ENCODE peak calls at places on chromosomes 4 and X, in four cellular contexts. I is uterus, K is tibial artery, B is K562. O is an unnamed sample.

GRCh38 chr4:184705692-184706091 is 28.2 kb downstream of the CENPU start:
- DNase-seq in I (no peak), K (no peak), B (no peak), O (no peak)

GRCh38 chrX:97238632-97239031 is 354.9 kb downstream of the RPA4 start:
- DNase-seq in K (no peak), I (no peak), B (no peak), O (no peak)

GRCh38 chr4:7674706-7675105 is 240.0 kb upstream of the PSAPL1 start:
- DNase-seq in K (no peak), B (no peak), I (no peak), O (no peak)

GRCh38 chr4:75990129-75990528 is 616 bp downstream of the SDAD1 start:
- DNase-seq in B (peak; percentile 21), I (no peak), K (no peak), O (no peak)

GRCh38 chrX:261167-261857 is 19.9 kb upstream of the PLCXD1 start:
- DNase-seq in B (no peak), I (no peak), K (no peak), O (no peak)

GRCh38 chrX:153598541-153599191 is at the start of gene CCNQ:
- DNase-seq in B (peak; percentile 46), K (no peak), I (no peak), O (no peak)

GRCh38 chrX:11105080-11105479 is 6.1 kb upstream of the HCCS start:
- DNase-seq in B (peak; percentile 9), K (no peak), I (no peak), O (no peak)

GRCh38 chr4:53196872-53197759 is 168.7 kb downstream of the SCFD2 start:
- DNase-seq in K (no peak), B (peak; percentile 54), I (no peak), O (no peak)

GRCh38 chrX:97743014-97743413 is 859.3 kb downstream of the RPA4 start:
- DNase-seq in I (no peak), K (no peak), B (no peak), O (no peak)

GRCh38 chr4:174358823-174359222 is 75.1 kb downstream of the CEP44 start:
- DNase-seq in I (no peak), K (no peak), B (no peak), O (no peak)

GRCh38 chr4:24169956-24170355 is 280.1 kb upstream of the PPARGC1A start:
- DNase-seq in B (no peak), I (no peak), K (no peak), O (no peak)

GRCh38 chrX:49030283-49030682 is 12.9 kb downstream of the TFE3 start:
- DNase-seq in I (no peak), K (no peak), B (no peak), O (no peak)
- H3K36me3 ChIP-seq in I (no peaks in the 10 kb centered on the region), K (peaks cover 50% of the 10 kb centered on the region), B (peaks cover 40% of the 10 kb centered on the region), O (peaks cover 12% of the 10 kb centered on the region)

DNA sequence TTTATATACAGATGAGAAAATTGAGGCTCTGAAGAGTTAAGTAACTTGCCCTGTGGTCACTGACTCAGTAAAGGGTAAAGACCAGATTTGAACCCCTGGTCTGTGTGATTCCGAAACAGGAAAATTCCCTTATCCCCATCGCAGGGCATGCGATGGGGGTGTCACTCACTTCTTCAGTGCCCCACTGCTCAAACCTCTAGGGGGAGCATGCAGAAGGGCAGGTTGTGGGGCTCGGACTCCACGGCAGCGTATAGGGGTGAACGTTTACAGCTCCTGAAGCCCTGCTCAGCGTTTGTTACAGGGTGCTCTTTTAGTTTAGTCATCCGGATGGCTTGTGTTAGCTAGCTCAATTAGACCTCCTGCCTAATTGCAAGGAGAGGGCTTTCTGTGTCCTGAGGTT is 3.7 kb upstream of the EXOC1 start:
- DNase-seq in I (no peak), K (no peak), B (no peak), O (no peak)
- TF ChIP-seq CTCF in I (no peak), K (no peak), B (peak; percentile 51), O (no peak)

DNA sequence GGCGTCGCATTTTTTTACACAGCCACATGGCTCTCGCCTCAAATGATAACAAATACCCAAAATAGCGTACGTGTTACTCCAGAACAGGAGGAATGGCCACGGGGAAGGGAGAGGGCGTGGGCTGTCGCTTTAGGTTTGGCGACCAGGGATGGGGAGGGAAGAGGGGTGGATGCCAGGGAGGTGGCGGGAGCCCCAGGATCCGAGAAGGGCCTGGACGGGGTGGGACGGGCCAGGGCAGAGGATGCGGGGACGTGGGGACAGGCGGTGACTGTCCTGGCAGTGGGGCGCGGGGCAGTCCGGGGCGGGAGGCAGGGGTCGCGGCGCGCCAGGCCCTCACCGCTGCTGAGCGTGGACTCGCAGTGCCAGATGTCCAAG is 631 bp downstream of the TMEM47 start:
- DNase-seq in B (no peak), K (peak; percentile 65), I (peak; percentile 22), O (peak; percentile 24)
- H3K27ac ChIP-seq in B (no peak overlapping the region), K (peak overlapping the region; percentile 78), I (peak overlapping the region; percentile 92), O (no peak overlapping the region)

GRCh38 chr4:472881-473574 is 25.9 kb downstream of the ZNF721 start:
- DNase-seq in B (peak; percentile 14), K (no peak), I (no peak), O (no peak)
- H3K36me3 ChIP-seq in B (peaks cover 48% of the 10 kb centered on the region), K (peaks cover 32% of the 10 kb centered on the region), I (no peaks in the 10 kb centered on the region), O (peaks cover 16% of the 10 kb centered on the region)

DNA sequence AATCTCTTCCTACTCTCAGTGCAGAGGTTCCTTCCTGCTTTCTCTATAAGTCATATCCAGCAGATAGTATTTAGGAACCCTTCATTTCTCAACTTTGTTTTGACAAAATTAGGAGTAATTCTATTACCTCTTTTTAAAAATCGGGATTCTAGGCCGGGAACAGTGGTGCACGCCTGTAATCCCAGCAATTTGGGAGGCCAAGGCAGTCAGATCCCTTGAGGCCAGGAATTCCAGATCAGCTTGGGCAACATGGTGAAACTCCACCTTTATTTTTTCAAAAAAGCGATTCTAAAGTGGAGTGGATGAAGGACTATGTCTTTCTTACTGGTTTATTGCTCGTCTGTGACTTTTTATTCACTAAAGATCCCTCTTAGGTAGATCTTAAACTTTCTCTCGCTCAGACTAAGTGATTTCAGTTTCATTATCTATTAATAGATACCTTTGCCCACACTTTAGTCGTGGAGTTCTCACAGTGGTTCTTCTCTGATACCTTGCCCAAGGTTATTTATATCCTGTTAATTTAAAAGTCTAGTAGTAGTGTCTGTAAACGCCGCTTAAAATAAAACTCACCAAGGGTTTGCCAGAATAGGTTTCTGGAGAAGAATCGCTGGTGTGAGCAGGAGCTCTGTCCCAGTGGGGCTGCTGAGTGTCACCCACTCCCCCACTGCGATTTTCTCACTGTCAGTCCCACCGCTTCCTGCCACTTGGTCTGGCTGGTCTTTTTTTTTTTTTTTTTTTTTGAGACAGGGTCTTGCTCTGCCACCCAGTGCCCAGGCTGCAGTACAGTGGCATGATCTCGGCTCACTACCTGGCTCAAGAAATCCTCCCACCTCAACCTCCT is 27.0 kb upstream of the TMEM131L start:
- DNase-seq in I (no peak), B (no peak), K (no peak), O (no peak)
- TF ChIP-seq CTCF in I (no peak), B (no peak), K (no peak), O (no peak)

O was measured in pancreas.